ENCODE peak calls at places on chromosomes 13 and 19, in nine cellular contexts. W, H, Q, S, R, N, E, L and V are unnamed samples.

GRCh38 chr13:33109801-33110200 is 93.6 kb downstream of the KL start:
- DNase-seq in W (no peak), H (no peak), Q (no peak), S (no peak), R (no peak), N (peak; percentile 43), E (peak; percentile 16), L (no peak), V (no peak)

GRCh38 chr19:29076161-29076560 is 136.8 kb downstream of the UQCRFS1 start:
- DNase-seq in W (no peak), H (no peak), Q (no peak), S (no peak), R (no peak), N (no peak), E (no peak), L (no peak), V (no peak)

GRCh38 chr13:78228211-78228610 is 309.6 kb upstream of the EDNRB start:
- DNase-seq in W (no peak), H (no peak), Q (no peak), S (no peak), R (no peak), N (no peak), E (no peak), L (no peak), V (no peak)

GRCh38 chr13:33633701-33634525 is 184.0 kb upstream of the RFC3 start:
- DNase-seq in W (no peak), H (no peak), Q (no peak), S (no peak), R (no peak), N (no peak), E (no peak), L (no peak), V (no peak)

GRCh38 chr19:16366056-16366432 is 41.4 kb downstream of the KLF2 start:
- DNase-seq in W (no peak), H (no peak), Q (no peak), S (no peak), R (no peak), N (no peak), E (no peak), L (no peak), V (no peak)

GRCh38 chr19:12200020-12200419 is 37.1 kb downstream of the ZNF136 start:
- DNase-seq in W (no peak), H (no peak), Q (no peak), S (no peak), R (no peak), N (no peak), E (no peak), L (no peak), V (no peak)

GRCh38 chr19:24178207-24178606 is 91.2 kb downstream of the ZNF254 start:
- DNase-seq in W (no peak), H (no peak), Q (no peak), S (no peak), R (no peak), N (no peak), E (no peak), L (no peak), V (no peak)

GRCh38 chr13:112894673-112895481 is 74.1 kb upstream of the MCF2L start:
- DNase-seq in W (no peak), H (no peak), Q (no peak), S (no peak), R (no peak), N (peak; percentile 88), E (peak; percentile 46), L (no peak), V (no peak)

GRCh38 chr13:110108348-110109139 is 198.4 kb downstream of the COL4A1 start:
- DNase-seq in W (peak; percentile 78), H (no peak), Q (no peak), S (no peak), R (peak; percentile 82), N (peak; percentile 85), E (peak; percentile 87), L (peak; percentile 78), V (peak; percentile 93)

GRCh38 chr13:40595693-40596092 is 70.7 kb downstream of the FOXO1 start:
- DNase-seq in W (no peak), H (no peak), Q (no peak), S (no peak), R (no peak), N (no peak), E (no peak), L (no peak), V (no peak)

GRCh38 chr19:19662344-19662743 is 1.1 kb downstream of the ATP13A1 start:
- DNase-seq in W (no peak), H (no peak), Q (no peak), S (no peak), R (no peak), N (peak; percentile 15), E (no peak), L (no peak), V (no peak)

GRCh38 chr13:76937416-76937815 is 10.9 kb upstream of the ACOD1 start:
- DNase-seq in W (no peak), H (no peak), Q (no peak), S (no peak), R (no peak), N (no peak), E (no peak), L (no peak), V (peak; percentile 49)

GRCh38 chr13:113861433-113862030 is 2.3 kb downstream of the GAS6 start:
- DNase-seq in W (no peak), H (peak; percentile 20), Q (no peak), S (no peak), R (no peak), N (peak; percentile 62), E (peak; percentile 81), L (peak; percentile 20), V (peak; percentile 47)

GRCh38 chr19:47247308-47247990 is 8.9 kb upstream of the CCDC9 start:
- DNase-seq in W (peak; percentile 86), H (no peak), Q (no peak), S (peak; percentile 46), R (peak; percentile 27), N (peak; percentile 83), E (peak; percentile 93), L (peak; percentile 81), V (peak; percentile 72)

GRCh38 chr19:16726916-16727315 is 7.3 kb downstream of the NWD1 start:
- DNase-seq in W (no peak), H (no peak), Q (no peak), S (no peak), R (no peak), N (no peak), E (no peak), L (no peak), V (no peak)

GRCh38 chr13:29522044-29522685 is 73.3 kb downstream of the SLC7A1 start:
- DNase-seq in W (no peak), H (no peak), Q (no peak), S (no peak), R (no peak), N (no peak), E (peak; percentile 71), L (peak; percentile 65), V (peak; percentile 94)

GRCh38 chr13:90089051-90089450 is 1258.4 kb upstream of the MIR17HG start:
- DNase-seq in W (no peak), H (no peak), Q (no peak), S (no peak), R (no peak), N (no peak), E (no peak), L (no peak), V (no peak)

GRCh38 chr19:3125900-3126524 is 9.8 kb upstream of the GNA15 start:
- DNase-seq in W (peak; percentile 63), H (peak; percentile 74), Q (peak; percentile 21), S (peak; percentile 25), R (no peak), N (peak; percentile 96), E (peak; percentile 87), L (no peak), V (peak; percentile 68)

GRCh38 chr13:28451482-28452217 is 43.3 kb downstream of the FLT1 start:
- DNase-seq in W (no peak), H (no peak), Q (no peak), S (no peak), R (no peak), N (peak; percentile 62), E (peak; percentile 75), L (no peak), V (peak; percentile 7)

GRCh38 chr13:49938921-49939320 is 2.8 kb upstream of the SPRYD7 start:
- DNase-seq in W (no peak), H (no peak), Q (no peak), S (no peak), R (no peak), N (no peak), E (no peak), L (no peak), V (no peak)